ENCODE peak calls at places on chromosomes 3 and 15, in four cellular contexts. One of them, this sample, is unnamed.

GRCh38 chr3:71376911-71377310 is 206.6 kb downstream of the FOXP1 start:
- DNase-seq in tibial nerve: no peak
- DNase-seq in RWPE1: no peak
- DNase-seq in CD4-positive, alpha-beta T cell: no peak
- DNase-seq in this sample: no peak

GRCh38 chr3:123379041-123379830 is 69.7 kb downstream of the ADCY5 start:
- DNase-seq in tibial nerve: no peak
- DNase-seq in RWPE1: no peak
- DNase-seq in CD4-positive, alpha-beta T cell: no peak
- DNase-seq in this sample: no peak

GRCh38 chr3:73332558-73332957 is 271.1 kb downstream of the EBLN2 start:
- DNase-seq in RWPE1: no peak
- DNase-seq in tibial nerve: no peak
- DNase-seq in CD4-positive, alpha-beta T cell: no peak
- DNase-seq in this sample: no peak

GRCh38 chr15:78225783-78226541 is 8.4 kb downstream of the ACSBG1 start:
- DNase-seq in CD4-positive, alpha-beta T cell: no peak
- DNase-seq in tibial nerve: no peak
- DNase-seq in RWPE1: no peak
- DNase-seq in this sample: no peak

GRCh38 chr15:56353740-56354139 is 11.5 kb upstream of the TEX9 start:
- DNase-seq in tibial nerve: no peak
- DNase-seq in CD4-positive, alpha-beta T cell: no peak
- DNase-seq in RWPE1: no peak
- DNase-seq in this sample: no peak

GRCh38 chr15:70793694-70794093 is 30.3 kb upstream of the UACA start:
- DNase-seq in tibial nerve: no peak
- DNase-seq in CD4-positive, alpha-beta T cell: no peak
- DNase-seq in RWPE1: no peak
- DNase-seq in this sample: no peak

GRCh38 chr15:67066041-67067021 is 929 bp downstream of the SMAD3 start:
- DNase-seq in tibial nerve: no peak
- DNase-seq in RWPE1: no peak
- DNase-seq in CD4-positive, alpha-beta T cell: no peak
- DNase-seq in this sample: no peak

GRCh38 chr15:96515391-96515790 is 184.9 kb downstream of the NR2F2 start:
- DNase-seq in RWPE1: no peak
- DNase-seq in tibial nerve: no peak
- DNase-seq in CD4-positive, alpha-beta T cell: no peak
- DNase-seq in this sample: no peak

GRCh38 chr3:170421147-170421641 is 2.5 kb downstream of the CLDN11 start:
- DNase-seq in tibial nerve: no peak
- DNase-seq in RWPE1: no peak
- DNase-seq in CD4-positive, alpha-beta T cell: no peak
- DNase-seq in this sample: no peak

GRCh38 chr3:46489875-46490274 is 7.9 kb upstream of the RTP3 start:
- DNase-seq in CD4-positive, alpha-beta T cell: no peak
- DNase-seq in tibial nerve: no peak
- DNase-seq in RWPE1: no peak
- DNase-seq in this sample: no peak

GRCh38 chr3:127161236-127161635 is 31.7 kb upstream of the PRR23E start:
- DNase-seq in CD4-positive, alpha-beta T cell: no peak
- DNase-seq in RWPE1: no peak
- DNase-seq in tibial nerve: no peak
- DNase-seq in this sample: no peak

DNA sequence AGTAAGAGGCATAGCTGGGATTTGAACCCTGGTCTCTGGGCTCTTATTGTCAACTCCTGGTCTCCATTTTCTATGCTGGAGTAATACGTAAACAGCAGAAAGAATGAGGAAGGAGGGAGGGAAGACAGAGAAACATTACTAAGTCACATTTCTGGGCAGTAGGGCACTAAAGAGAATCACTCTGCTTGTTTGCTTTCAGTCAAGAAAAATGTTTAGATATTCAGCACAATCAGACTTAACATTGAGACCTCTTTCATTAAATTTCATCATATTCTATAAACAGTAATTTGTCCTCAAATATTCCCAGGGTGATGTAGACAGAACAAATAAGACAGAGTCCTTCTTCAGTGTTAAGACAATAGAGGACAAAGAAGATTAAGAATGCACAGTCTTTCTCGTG is 67.7 kb upstream of the BNC1 start:
- DNase-seq in CD4-positive, alpha-beta T cell: no peak
- DNase-seq in RWPE1: no peak
- DNase-seq in tibial nerve: no peak
- DNase-seq in this sample: no peak
- H3K27ac ChIP-seq in CD4-positive, alpha-beta T cell: no peak overlapping the region
- H3K27ac ChIP-seq in RWPE1: no peak overlapping the region
- H3K27ac ChIP-seq in tibial nerve: no peak overlapping the region
- H3K27ac ChIP-seq in this sample: no peak overlapping the region

DNA sequence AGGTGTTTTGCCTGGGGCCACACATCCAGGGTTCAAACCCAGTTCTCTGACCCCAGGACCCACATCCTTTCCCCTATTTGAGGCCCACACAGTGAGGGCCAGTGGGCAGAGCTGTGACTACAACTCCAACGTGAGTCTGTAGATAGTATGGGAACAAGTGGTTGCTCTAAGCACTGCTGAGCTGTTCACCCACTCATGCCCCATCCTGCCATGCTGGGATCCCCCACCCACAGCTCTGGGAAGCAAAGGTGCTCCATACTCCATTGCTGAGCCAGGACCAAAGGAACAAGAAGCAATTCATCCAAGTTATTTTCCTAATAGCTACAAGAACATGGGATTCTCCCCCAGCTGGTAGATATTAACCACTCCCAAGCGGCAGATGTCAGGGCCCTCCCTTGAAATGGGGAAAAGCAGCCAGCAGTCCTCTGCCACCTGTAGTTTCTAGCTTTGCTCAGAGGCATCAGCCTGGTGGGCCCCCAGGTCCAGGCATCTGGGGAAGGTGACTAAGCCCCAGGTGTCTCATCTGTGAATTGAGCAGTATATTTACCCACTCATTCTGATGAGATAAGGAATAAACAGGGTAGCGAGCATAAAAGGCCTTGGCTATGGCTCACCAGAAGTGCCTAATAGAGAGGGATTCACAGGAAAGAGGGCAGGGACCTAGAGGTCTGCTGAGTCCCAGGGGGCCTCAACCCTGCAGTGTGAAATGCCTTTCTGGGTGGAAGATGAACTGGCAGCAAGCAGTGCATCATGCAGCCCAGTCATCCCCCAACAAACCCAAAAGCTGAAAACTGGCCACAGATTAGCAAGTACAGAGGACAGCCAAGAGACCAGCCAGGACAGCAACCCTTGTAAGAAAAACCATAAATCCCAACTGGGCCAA is 33.4 kb downstream of the POC1A start:
- DNase-seq in RWPE1: no peak
- DNase-seq in tibial nerve: no peak
- DNase-seq in CD4-positive, alpha-beta T cell: no peak
- DNase-seq in this sample: no peak
- H3K27ac ChIP-seq in RWPE1: peak overlapping the region; percentile 15
- H3K27ac ChIP-seq in tibial nerve: peak overlapping the region; percentile 1
- H3K27ac ChIP-seq in CD4-positive, alpha-beta T cell: no peak overlapping the region
- H3K27ac ChIP-seq in this sample: no peak overlapping the region

GRCh38 chr3:107242579-107242978 is 134.7 kb upstream of the CCDC54 start:
- DNase-seq in tibial nerve: no peak
- DNase-seq in RWPE1: no peak
- DNase-seq in CD4-positive, alpha-beta T cell: no peak
- DNase-seq in this sample: no peak
- H3K27ac ChIP-seq in tibial nerve: no peak overlapping the region
- H3K27ac ChIP-seq in RWPE1: no peak overlapping the region
- H3K27ac ChIP-seq in CD4-positive, alpha-beta T cell: no peak overlapping the region
- H3K27ac ChIP-seq in this sample: no peak overlapping the region

DNA sequence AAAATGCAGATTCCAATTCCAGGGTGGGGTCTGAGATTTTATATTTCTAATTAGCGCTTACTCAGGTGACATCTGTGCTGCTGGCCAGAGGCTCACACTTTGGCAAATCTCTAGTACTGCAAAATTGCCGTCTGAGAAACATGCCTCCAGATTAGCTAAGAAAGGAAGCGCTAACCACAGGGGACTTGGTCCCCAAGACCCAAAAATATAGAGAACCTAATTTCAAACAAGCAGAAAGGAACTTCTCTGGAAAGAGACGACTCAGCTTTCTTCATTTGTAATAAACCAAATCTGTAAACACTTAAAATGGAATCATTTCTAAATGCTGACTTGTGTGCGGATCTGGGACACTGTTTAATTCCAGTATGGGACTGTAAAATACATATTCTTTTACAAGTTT is 55.7 kb downstream of the B3GNT5 start:
- DNase-seq in RWPE1: no peak
- DNase-seq in tibial nerve: no peak
- DNase-seq in CD4-positive, alpha-beta T cell: no peak
- DNase-seq in this sample: no peak
- H3K27ac ChIP-seq in RWPE1: no peak overlapping the region
- H3K27ac ChIP-seq in tibial nerve: no peak overlapping the region
- H3K27ac ChIP-seq in CD4-positive, alpha-beta T cell: no peak overlapping the region
- H3K27ac ChIP-seq in this sample: no peak overlapping the region

DNA sequence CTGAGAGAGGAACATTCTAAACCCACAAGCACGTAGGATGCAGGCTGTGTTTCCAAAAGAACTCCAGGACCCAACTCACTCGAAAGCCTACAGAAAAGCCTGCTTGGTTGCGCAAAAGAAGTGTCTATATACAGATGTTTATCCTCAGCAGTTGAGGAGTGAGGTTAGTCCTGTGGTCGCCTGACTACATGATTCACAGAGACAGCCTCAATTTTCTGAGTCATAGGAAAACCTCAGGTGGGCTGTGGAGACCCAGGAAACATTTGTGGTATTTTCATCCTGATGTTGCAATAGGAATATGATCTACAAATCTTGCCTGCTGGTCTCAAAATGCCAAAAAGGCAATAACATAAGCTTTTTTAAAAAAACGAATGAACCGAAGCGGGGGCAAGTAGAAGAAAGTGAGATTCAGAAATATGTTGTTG is 183.8 kb upstream of the THRB start:
- DNase-seq in tibial nerve: no peak
- DNase-seq in CD4-positive, alpha-beta T cell: no peak
- DNase-seq in RWPE1: peak; percentile 69
- DNase-seq in this sample: no peak
- H3K27ac ChIP-seq in tibial nerve: no peak overlapping the region
- H3K27ac ChIP-seq in CD4-positive, alpha-beta T cell: no peak overlapping the region
- H3K27ac ChIP-seq in RWPE1: no peak overlapping the region
- H3K27ac ChIP-seq in this sample: no peak overlapping the region

DNA sequence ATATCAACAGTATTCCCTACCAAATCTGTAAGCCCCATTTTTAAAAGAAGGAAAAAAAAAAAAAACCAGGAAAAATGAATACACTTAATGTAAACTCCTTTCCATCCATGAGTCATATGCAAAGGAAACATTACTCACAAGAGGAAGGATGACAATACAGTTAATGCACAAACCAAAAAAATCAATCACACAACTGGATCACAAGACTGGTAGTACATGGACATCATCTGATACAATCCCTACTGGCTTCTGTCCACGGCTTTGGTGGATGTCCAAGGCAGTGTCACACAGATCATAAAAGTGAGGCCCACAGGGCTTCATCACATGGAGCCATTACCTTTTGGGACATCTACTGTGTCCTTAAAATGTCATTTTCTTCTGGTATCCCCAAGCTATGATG is 44.0 kb downstream of the SUCLG2 start:
- DNase-seq in tibial nerve: no peak
- DNase-seq in CD4-positive, alpha-beta T cell: no peak
- DNase-seq in RWPE1: no peak
- DNase-seq in this sample: peak; percentile 48
- H3K27ac ChIP-seq in tibial nerve: no peak overlapping the region
- H3K27ac ChIP-seq in CD4-positive, alpha-beta T cell: no peak overlapping the region
- H3K27ac ChIP-seq in RWPE1: no peak overlapping the region
- H3K27ac ChIP-seq in this sample: no peak overlapping the region

GRCh38 chr15:88624156-88624970 is 3.2 kb downstream of the AEN start:
- DNase-seq in CD4-positive, alpha-beta T cell: peak; percentile 60
- DNase-seq in RWPE1: no peak
- DNase-seq in tibial nerve: no peak
- DNase-seq in this sample: no peak
- H3K27ac ChIP-seq in CD4-positive, alpha-beta T cell: peak overlapping the region; percentile 86
- H3K27ac ChIP-seq in RWPE1: peak overlapping the region; percentile 88
- H3K27ac ChIP-seq in tibial nerve: peak overlapping the region; percentile 47
- H3K27ac ChIP-seq in this sample: no peak overlapping the region

DNA sequence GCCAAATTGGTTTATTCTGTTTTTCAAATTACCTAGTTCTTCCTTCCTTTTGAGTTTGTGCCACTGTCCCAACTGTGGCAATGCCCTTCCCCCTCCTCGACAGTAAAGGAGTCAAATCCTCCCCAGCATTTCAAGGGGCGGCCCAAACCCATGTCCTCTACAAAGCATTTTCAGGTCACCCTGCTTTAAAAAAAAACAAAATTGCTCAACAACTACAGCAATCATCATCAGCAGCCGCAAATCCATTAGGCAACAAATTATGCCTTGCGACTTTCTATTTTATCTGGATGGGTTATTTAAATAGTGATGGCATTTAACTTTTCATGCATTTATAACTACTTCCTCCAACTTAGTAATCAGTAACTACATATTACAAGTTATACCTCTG is 32.7 kb downstream of the PLD1 start:
- DNase-seq in tibial nerve: no peak
- DNase-seq in CD4-positive, alpha-beta T cell: no peak
- DNase-seq in RWPE1: no peak
- DNase-seq in this sample: no peak
- H3K27ac ChIP-seq in tibial nerve: no peak overlapping the region
- H3K27ac ChIP-seq in CD4-positive, alpha-beta T cell: no peak overlapping the region
- H3K27ac ChIP-seq in RWPE1: no peak overlapping the region
- H3K27ac ChIP-seq in this sample: peak overlapping the region; percentile 72

GRCh38 chr15:65940618-65940909 is 71.3 kb downstream of the RAB11A start:
- DNase-seq in CD4-positive, alpha-beta T cell: no peak
- DNase-seq in tibial nerve: no peak
- DNase-seq in RWPE1: peak; percentile 71
- DNase-seq in this sample: no peak
- H3K27ac ChIP-seq in CD4-positive, alpha-beta T cell: no peak overlapping the region
- H3K27ac ChIP-seq in tibial nerve: no peak overlapping the region
- H3K27ac ChIP-seq in RWPE1: peak overlapping the region; percentile 69
- H3K27ac ChIP-seq in this sample: no peak overlapping the region

DNA sequence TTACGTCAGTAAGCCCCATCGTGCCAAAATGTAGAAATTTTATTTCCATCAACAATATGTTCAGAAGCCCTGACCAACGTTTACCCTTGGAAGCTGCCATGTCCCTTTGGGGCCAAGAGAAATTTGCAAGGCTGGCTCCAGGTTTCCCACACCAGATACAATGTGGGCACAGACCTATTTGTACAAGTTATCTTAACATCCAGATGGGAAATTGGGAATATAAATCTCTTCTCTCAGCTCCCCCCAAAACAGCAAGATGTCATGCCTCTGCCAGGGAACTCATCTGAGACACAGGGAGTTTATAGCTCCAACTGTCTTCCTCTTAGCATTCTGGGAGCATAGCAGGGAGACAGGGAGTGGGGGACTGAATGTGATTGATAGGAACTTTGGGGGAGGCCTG is 9.3 kb upstream of the DPPA2 start:
- DNase-seq in RWPE1: no peak
- DNase-seq in CD4-positive, alpha-beta T cell: no peak
- DNase-seq in tibial nerve: no peak
- DNase-seq in this sample: no peak
- H3K27ac ChIP-seq in RWPE1: no peak overlapping the region
- H3K27ac ChIP-seq in CD4-positive, alpha-beta T cell: no peak overlapping the region
- H3K27ac ChIP-seq in tibial nerve: no peak overlapping the region
- H3K27ac ChIP-seq in this sample: no peak overlapping the region